ENCODE peak calls at places on chromosomes 12 and 14, in eight cellular contexts. I, A, Y, L, S, N, H and X are unnamed samples.

GRCh38 chr14:103624860-103625259 is 4.2 kb upstream of the KLC1 start:
- DNase-seq in Y (peak; percentile 72), S (peak; percentile 69), H (peak; percentile 24), L (peak; percentile 73), A (peak; percentile 34), N (peak; percentile 91), I (peak; percentile 96), X (peak; percentile 72)

GRCh38 chr12:100187068-100187467 is 13.5 kb upstream of the ACTR6 start:
- DNase-seq in I (no peak), S (no peak), N (no peak), H (no peak), L (no peak), A (no peak), Y (no peak), X (no peak)

GRCh38 chr12:112218150-112218549 is 92.8 kb downstream of the TRAFD1 start:
- DNase-seq in I (peak; percentile 58), S (peak; percentile 3), N (no peak), Y (no peak), L (peak; percentile 11), H (no peak), A (no peak), X (no peak)

GRCh38 chr14:96479435-96480146 is 22.6 kb upstream of the PAPOLA start:
- DNase-seq in Y (no peak), N (no peak), S (peak; percentile 50), H (no peak), I (no peak), A (no peak), L (no peak), X (no peak)

GRCh38 chr14:33799705-33800269 is 151.1 kb downstream of the EGLN3 start:
- DNase-seq in H (no peak), L (peak; percentile 8), A (no peak), S (no peak), Y (peak; percentile 16), N (no peak), I (peak; percentile 55), X (no peak)

GRCh38 chr14:54146601-54147000 is 190.0 kb upstream of the BMP4 start:
- DNase-seq in I (no peak), Y (no peak), S (no peak), H (no peak), L (no peak), A (no peak), N (no peak), X (no peak)

GRCh38 chr14:94676495-94677238 is 64.5 kb downstream of the SERPINA3 start:
- DNase-seq in S (no peak), Y (no peak), L (no peak), H (no peak), N (peak; percentile 44), A (no peak), I (no peak), X (no peak)

GRCh38 chr12:2925322-2925995 is 33.7 kb upstream of the TEAD4 start:
- DNase-seq in Y (no peak), H (no peak), S (no peak), A (no peak), I (peak; percentile 68), L (peak; percentile 42), N (no peak), X (no peak)

GRCh38 chr12:87931764-87932163 is 97.4 kb downstream of the C12orf50 start:
- DNase-seq in H (no peak), I (no peak), N (no peak), L (peak; percentile 4), A (no peak), Y (no peak), S (no peak), X (no peak)

GRCh38 chr14:60339571-60339970 is 90.5 kb downstream of the PPM1A start:
- DNase-seq in H (no peak), A (no peak), N (no peak), Y (no peak), S (no peak), I (peak; percentile 26), L (no peak), X (no peak)

GRCh38 chr12:118035194-118036041 is 18.9 kb downstream of the RFC5 start:
- DNase-seq in Y (no peak), I (peak; percentile 74), A (peak; percentile 17), N (no peak), H (no peak), L (peak; percentile 62), S (no peak), X (peak; percentile 42)

GRCh38 chr14:50978888-50979287 is 34.6 kb upstream of the PYGL start:
- DNase-seq in H (no peak), A (no peak), I (no peak), S (no peak), L (no peak), Y (no peak), N (no peak), X (no peak)

GRCh38 chr14:77023001-77023996 is 5.2 kb downstream of the IRF2BPL start:
- DNase-seq in L (no peak), Y (no peak), A (peak; percentile 46), S (peak; percentile 63), I (peak; percentile 67), N (no peak), H (peak; percentile 94), X (no peak)

GRCh38 chr12:41442905-41443304 is 254.8 kb downstream of the PDZRN4 start:
- DNase-seq in I (no peak), N (no peak), Y (no peak), L (no peak), S (peak; percentile 4), H (no peak), A (no peak), X (no peak)

GRCh38 chr12:109770104-109770860 is 56.7 kb downstream of the FAM222A start:
- DNase-seq in A (no peak), Y (no peak), H (no peak), S (no peak), N (peak; percentile 65), I (no peak), L (no peak), X (no peak)

GRCh38 chr12:62230652-62231051 is 29.6 kb upstream of the USP15 start:
- DNase-seq in Y (no peak), A (no peak), I (no peak), N (no peak), H (no peak), L (no peak), S (no peak), X (no peak)

GRCh38 chr12:126554599-126554998 is 1489.4 kb downstream of the AACS start:
- DNase-seq in H (no peak), S (no peak), L (no peak), I (no peak), N (no peak), A (no peak), Y (no peak), X (no peak)

GRCh38 chr14:77980475-77981321 is 180.8 kb downstream of the ADCK1 start:
- DNase-seq in L (no peak), A (no peak), S (no peak), I (no peak), N (no peak), Y (no peak), H (no peak), X (no peak)

GRCh38 chr14:95362180-95362494 is 42.4 kb upstream of the CLMN start:
- DNase-seq in Y (no peak), H (no peak), N (no peak), A (no peak), S (no peak), L (no peak), I (no peak), X (no peak)

GRCh38 chr12:8050600-8051250 is 15.4 kb downstream of the C3AR1 start:
- DNase-seq in A (no peak), L (no peak), Y (no peak), S (no peak), N (no peak), I (no peak), H (no peak), X (no peak)

GRCh38 chr14:93228550-93228949 is 21.5 kb downstream of the UBR7 start:
- DNase-seq in N (no peak), L (no peak), Y (no peak), H (no peak), I (no peak), A (no peak), S (no peak), X (no peak)

GRCh38 chr12:128356547-128356946 is 89.6 kb downstream of the TMEM132C start:
- DNase-seq in L (no peak), N (no peak), I (no peak), H (no peak), S (no peak), Y (no peak), A (no peak), X (no peak)

GRCh38 chr14:90281261-90281660 is 24.9 kb downstream of the PSMC1 start:
- DNase-seq in N (no peak), L (peak; percentile 78), A (no peak), Y (no peak), I (peak; percentile 90), H (no peak), S (peak; percentile 56), X (peak; percentile 61)

GRCh38 chr14:56189306-56189705 is 71.1 kb downstream of the PELI2 start:
- DNase-seq in A (no peak), N (no peak), Y (no peak), H (no peak), I (peak; percentile 80), S (peak; percentile 86), L (peak; percentile 85), X (peak; percentile 51)

GRCh38 chr12:104143918-104144317 is 5.9 kb upstream of the NFYB start:
- DNase-seq in S (no peak), Y (no peak), A (no peak), H (no peak), I (no peak), N (no peak), L (no peak), X (no peak)

GRCh38 chr14:94011795-94012194 is 14.3 kb upstream of the OTUB2 start:
- DNase-seq in L (no peak), Y (no peak), I (peak; percentile 59), H (no peak), N (no peak), S (no peak), A (no peak), X (peak; percentile 38)

GRCh38 chr14:23093993-23094665 is 807 bp downstream of the ACIN1 start:
- DNase-seq in H (no peak), A (peak; percentile 78), Y (no peak), I (peak; percentile 30), S (peak; percentile 22), N (no peak), L (no peak), X (no peak)

GRCh38 chr12:61367281-61367785 is 892.9 kb upstream of the USP15 start:
- DNase-seq in N (no peak), S (no peak), Y (no peak), A (no peak), L (no peak), H (no peak), I (peak; percentile 20), X (no peak)

GRCh38 chr14:102949801-102950451 is 27.5 kb downstream of the AMN start:
- DNase-seq in H (no peak), L (no peak), N (no peak), Y (peak; percentile 60), I (peak; percentile 25), S (no peak), A (no peak), X (no peak)